ENCODE peak calls at places on chromosomes 16 and 17, in seven cellular contexts. W is AG20443, O is SJSA1, Q is NCI-H460, U is NCI-H510A, G is body of pancreas, K is mesenchymal stem cell. M is an unnamed sample.

GRCh38 chr17:43020789-43021738 is 1.1 kb downstream of the VAT1 start:
- DNase-seq in G (peak; percentile 48), W (peak; percentile 91), K (peak; percentile 91), Q (peak; percentile 51), O (peak; percentile 83), U (no peak), M (no peak)

GRCh38 chr17:15452746-15453145 is 14.7 kb downstream of the CDRT4 start:
- DNase-seq in W (no peak), G (no peak), Q (no peak), O (no peak), U (no peak), K (no peak), M (no peak)

GRCh38 chr17:51079049-51079448 is 41.6 kb downstream of the SPAG9 start:
- DNase-seq in Q (no peak), G (no peak), K (no peak), O (no peak), W (peak; percentile 43), U (no peak), M (no peak)

GRCh38 chr16:10172848-10173655 is 9.2 kb downstream of the GRIN2A start:
- DNase-seq in Q (no peak), O (no peak), G (no peak), W (no peak), K (peak; percentile 61), U (no peak), M (no peak)

GRCh38 chr16:80039777-80040176 is 439.2 kb upstream of the MAF start:
- DNase-seq in W (no peak), G (no peak), U (no peak), Q (no peak), O (no peak), K (no peak), M (no peak)

GRCh38 chr16:84820305-84820684 is 510 bp downstream of the CRISPLD2 start:
- DNase-seq in W (peak; percentile 42), G (no peak), K (peak; percentile 52), U (no peak), Q (no peak), O (no peak), M (no peak)

GRCh38 chr16:84507011-84507982 is 2.8 kb upstream of the MEAK7 start:
- DNase-seq in U (no peak), G (no peak), K (no peak), W (no peak), Q (no peak), O (no peak), M (no peak)

GRCh38 chr17:80456465-80457235 is 19.8 kb downstream of the NPTX1 start:
- DNase-seq in O (no peak), G (no peak), U (no peak), Q (no peak), K (no peak), W (peak; percentile 59), M (peak; percentile 32)

GRCh38 chr17:7122386-7122785 is 7.8 kb upstream of the ASGR2 start:
- DNase-seq in W (no peak), K (no peak), G (no peak), O (no peak), U (no peak), Q (no peak), M (no peak)

GRCh38 chr17:64736804-64737492 is 74.8 kb upstream of the SMURF2 start:
- DNase-seq in W (no peak), Q (peak; percentile 23), U (no peak), K (peak; percentile 76), O (peak; percentile 65), G (peak; percentile 54), M (no peak)

GRCh38 chr17:13931111-13931526 is 138.2 kb upstream of the COX10 start:
- DNase-seq in Q (no peak), O (no peak), W (peak; percentile 33), G (no peak), U (no peak), K (peak; percentile 36), M (no peak)

GRCh38 chr16:4377573-4378146 is 6.0 kb downstream of the VASN start:
- DNase-seq in K (no peak), U (no peak), O (no peak), G (no peak), W (no peak), Q (no peak), M (no peak)

GRCh38 chr17:80649672-80650338 is 105.2 kb downstream of the RPTOR start:
- DNase-seq in W (peak; percentile 94), K (peak; percentile 91), U (peak; percentile 26), G (peak; percentile 30), Q (peak; percentile 25), O (no peak), M (no peak)

GRCh38 chr17:14308965-14309879 is 8.3 kb downstream of the HS3ST3B1 start:
- DNase-seq in W (peak; percentile 97), G (peak; percentile 93), U (no peak), Q (peak; percentile 91), K (peak; percentile 90), O (peak; percentile 94), M (peak; percentile 69)

GRCh38 chr16:19203374-19203966 is 35.4 kb downstream of the SYT17 start:
- DNase-seq in U (no peak), G (peak; percentile 51), Q (no peak), O (no peak), K (peak; percentile 15), W (no peak), M (no peak)

GRCh38 chr17:8126306-8127066 is 2.6 kb upstream of the HES7 start:
- DNase-seq in G (peak; percentile 35), O (no peak), U (peak; percentile 59), K (peak; percentile 65), W (peak; percentile 63), Q (no peak), M (no peak)

GRCh38 chr16:84199097-84199496 is 8.1 kb downstream of the ADAD2 start:
- DNase-seq in W (no peak), K (no peak), Q (no peak), U (no peak), G (no peak), O (no peak), M (no peak)

GRCh38 chr17:48576479-48577309 is 1.5 kb downstream of the HOXB4 start:
- DNase-seq in W (no peak), Q (no peak), G (no peak), K (peak; percentile 84), U (no peak), O (no peak), M (no peak)

GRCh38 chr16:74052006-74052405 is 244.6 kb upstream of the PSMD7 start:
- DNase-seq in W (no peak), G (no peak), Q (no peak), O (no peak), U (no peak), K (no peak), M (no peak)

M was measured in occipital lobe.